ENCODE peak calls at places on chromosomes 11 and 22, in eight cellular contexts. H, A, Q, X, S, F, D and P are unnamed samples.

GRCh38 chr11:6599449-6599848 is 4.0 kb downstream of the RRP8 start:
- DNase-seq in Q (no peak), D (no peak), F (no peak), A (no peak), H (no peak), S (no peak), X (no peak), P (no peak)

GRCh38 chr11:17770048-17770652 is 35.6 kb downstream of the KCNC1 start:
- DNase-seq in X (peak), H (no peak), F (no peak), S (peak), D (peak), A (peak), Q (no peak), P (peak)

GRCh38 chr22:43131773-43132501 is 11.3 kb downstream of the MCAT start:
- DNase-seq in A (no peak), S (no peak), H (no peak), X (no peak), D (no peak), Q (no peak), F (no peak), P (no peak)

GRCh38 chr11:1936781-1937615 is 10.1 kb upstream of the MRPL23 start:
- DNase-seq in H (no peak), D (peak), A (no peak), X (no peak), Q (no peak), F (no peak), S (no peak), P (no peak)

GRCh38 chr11:45879803-45880685 is 5.4 kb upstream of the MAPK8IP1 start:
- DNase-seq in S (no peak), F (no peak), A (no peak), Q (no peak), D (peak), X (peak), H (peak), P (no peak)

GRCh38 chr22:37276771-37277170 is 5.5 kb upstream of the CYTH4 start:
- DNase-seq in F (no peak), S (no peak), Q (peak), A (no peak), H (peak), X (peak), D (no peak), P (no peak)

GRCh38 chr22:18997925-18998315 is 61.8 kb upstream of the PRODH start:
- DNase-seq in S (no peak), A (no peak), D (no peak), X (no peak), F (no peak), H (no peak), Q (no peak), P (no peak)

GRCh38 chr11:134607963-134608750 is 196.1 kb upstream of the B3GAT1 start:
- DNase-seq in S (no peak), A (no peak), D (no peak), H (no peak), X (no peak), Q (no peak), F (no peak), P (no peak)

GRCh38 chr22:46934746-46935491 is 172.5 kb downstream of the TBC1D22A start:
- DNase-seq in H (peak), D (no peak), X (peak), A (no peak), Q (peak), F (no peak), S (peak), P (peak)

GRCh38 chr22:47777426-47777825 is 1015.0 kb downstream of the TBC1D22A start:
- DNase-seq in D (no peak), Q (no peak), F (no peak), X (no peak), H (no peak), A (no peak), S (no peak), P (no peak)

GRCh38 chr11:41118521-41118920 is 340.9 kb downstream of the LRRC4C start:
- DNase-seq in S (no peak), F (no peak), H (no peak), D (no peak), X (no peak), Q (no peak), A (no peak), P (no peak)

GRCh38 chr11:46380340-46381045 is 976 bp upstream of the MDK start:
- DNase-seq in H (peak), D (peak), Q (peak), A (peak), F (peak), S (peak), X (peak), P (peak)

GRCh38 chr22:45597460-45598192 is 74.0 kb upstream of the ATXN10 start:
- DNase-seq in A (no peak), F (no peak), D (no peak), Q (no peak), X (no peak), S (peak), H (no peak), P (no peak)

GRCh38 chr11:106389096-106389495 is 311.6 kb downstream of the AASDHPPT start:
- DNase-seq in S (peak), X (no peak), H (peak), A (no peak), F (no peak), D (no peak), Q (peak), P (no peak)

GRCh38 chr11:62560566-62561103 is 13.1 kb downstream of the EEF1G start:
- DNase-seq in H (peak), X (peak), S (peak), Q (peak), A (peak), D (peak), F (peak), P (peak)

GRCh38 chr11:2287102-2287501 is 14.6 kb downstream of the C11orf21 start:
- DNase-seq in X (no peak), S (no peak), Q (no peak), F (no peak), D (peak), H (no peak), A (peak), P (no peak)

GRCh38 chr11:10302294-10302743 is 2.6 kb upstream of the ADM start:
- DNase-seq in F (no peak), H (no peak), X (no peak), S (no peak), D (no peak), Q (peak), A (no peak), P (no peak)

GRCh38 chr22:21952586-21953571 is at the start of gene PPM1F:
- DNase-seq in A (peak), H (peak), F (peak), Q (peak), X (peak), D (peak), S (peak), P (peak)

GRCh38 chr11:125947419-125948277 is 1.8 kb downstream of the VSIG10L2 start:
- DNase-seq in F (no peak), Q (no peak), A (peak), H (no peak), X (no peak), S (no peak), D (no peak), P (no peak)

GRCh38 chr11:134049303-134049702 is 19.6 kb upstream of the JAM3 start:
- DNase-seq in D (no peak), A (no peak), X (no peak), Q (no peak), H (no peak), S (no peak), F (no peak), P (no peak)

GRCh38 chr22:33380789-33381530 is 322.8 kb upstream of the SYN3 start:
- DNase-seq in F (no peak), S (no peak), A (no peak), Q (peak), H (peak), D (no peak), X (peak), P (no peak)

GRCh38 chr22:37284807-37285355 is 2.6 kb downstream of the CYTH4 start:
- DNase-seq in S (no peak), H (no peak), F (peak), Q (no peak), X (no peak), A (peak), D (no peak), P (peak)

GRCh38 chr22:45190473-45190872 is 26.7 kb downstream of the NUP50 start:
- DNase-seq in X (no peak), D (no peak), Q (no peak), S (no peak), A (no peak), H (no peak), F (no peak), P (no peak)

GRCh38 chr22:44254811-44255210 is 57.9 kb downstream of the SHISAL1 start:
- DNase-seq in S (no peak), F (no peak), Q (no peak), H (no peak), A (no peak), D (no peak), X (no peak), P (no peak)

GRCh38 chr11:1935156-1936071 is 11.7 kb upstream of the MRPL23 start:
- DNase-seq in X (no peak), Q (no peak), S (no peak), A (no peak), F (no peak), H (no peak), D (peak), P (no peak)

GRCh38 chr11:8070417-8071101 is 10.5 kb upstream of the TUB start:
- DNase-seq in F (no peak), S (no peak), H (peak), A (no peak), Q (peak), D (no peak), X (peak), P (no peak)
- TF ChIP-seq CTCF in F (no peak), S (peak), H (peak), A (peak), Q (peak), D (peak), X (peak), P (peak)

GRCh38 chr11:34105079-34105956 is at the start of gene NAT10:
- DNase-seq in A (peak), X (peak), Q (peak), S (peak), F (peak), H (peak), D (peak), P (peak)
- TF ChIP-seq CTCF in A (peak), X (no peak), Q (peak), S (no peak), F (no peak), H (peak), D (no peak), P (no peak)

DNA sequence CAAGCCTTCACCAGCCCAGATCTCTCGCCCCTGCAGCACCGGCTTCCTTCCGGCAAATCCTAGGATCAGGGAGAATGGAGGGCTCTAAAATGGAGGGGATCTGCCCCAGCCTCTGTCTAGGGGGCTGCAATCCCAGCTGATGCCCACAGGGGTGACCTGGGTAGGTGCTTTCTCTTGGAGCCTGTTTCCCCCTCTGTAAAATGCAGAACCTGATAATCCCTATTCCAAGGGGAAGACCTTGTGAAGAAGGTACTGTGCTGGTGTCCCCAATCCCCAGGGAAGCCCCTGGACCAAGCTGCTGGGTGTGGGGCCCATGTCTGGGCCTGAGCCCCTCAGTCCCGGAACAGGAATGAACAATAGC is 2.8 kb downstream of the EMID1 start:
- DNase-seq in D (no peak), H (no peak), F (no peak), S (no peak), X (no peak), Q (no peak), A (no peak), P (no peak)
- TF ChIP-seq CTCF in D (no peak), H (no peak), F (no peak), S (no peak), X (no peak), Q (no peak), A (no peak), P (no peak)

DNA sequence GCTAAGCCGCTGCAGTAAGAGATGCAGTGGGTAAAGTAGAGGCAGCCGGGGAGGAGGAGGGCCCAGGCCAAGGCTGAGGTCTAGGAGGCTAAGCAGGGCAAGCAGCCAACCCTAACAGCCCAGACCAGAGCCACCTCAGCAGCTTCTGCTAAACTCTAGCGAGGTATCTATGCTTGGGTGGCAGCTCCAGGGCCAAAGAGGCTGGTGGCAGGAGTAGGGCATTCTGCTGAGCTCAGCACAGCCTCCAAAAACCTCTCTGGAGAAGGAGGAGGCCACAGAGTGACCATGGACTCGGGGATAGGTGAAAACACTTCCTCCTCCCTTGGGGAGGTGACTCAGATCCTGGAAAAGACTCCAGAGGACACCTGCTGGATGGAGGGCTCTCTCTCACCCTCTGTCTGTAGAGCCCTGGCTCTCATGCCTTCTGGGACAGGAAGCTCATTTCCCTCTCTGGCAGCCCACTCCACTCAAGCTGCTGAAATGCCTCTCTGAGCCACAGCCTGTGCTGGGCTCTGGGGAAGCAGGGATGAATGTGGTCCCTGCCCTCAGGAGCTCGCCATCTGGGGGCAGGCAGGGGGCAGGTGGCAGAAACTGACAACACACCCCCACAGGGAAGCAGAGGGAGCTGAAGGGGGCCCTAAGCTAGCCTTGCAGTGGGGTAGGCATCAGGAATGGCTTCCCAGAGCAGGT is 16.5 kb upstream of the TPBGL start:
- DNase-seq in F (no peak), Q (no peak), H (no peak), S (no peak), D (no peak), A (no peak), X (no peak), P (no peak)
- TF ChIP-seq CTCF in F (no peak), Q (no peak), H (no peak), S (no peak), D (peak), A (peak), X (no peak), P (no peak)

GRCh38 chr11:113581713-113582112 is 106.5 kb upstream of the DRD2 start:
- DNase-seq in X (no peak), D (no peak), A (no peak), F (no peak), H (no peak), S (no peak), Q (peak), P (no peak)

GRCh38 chr11:113591122-113591521 is 115.0 kb downstream of the TMPRSS5 start:
- DNase-seq in S (no peak), X (no peak), A (no peak), F (no peak), H (no peak), Q (no peak), D (peak), P (no peak)

GRCh38 chr11:113584371-113584770 is 109.2 kb upstream of the DRD2 start:
- DNase-seq in X (no peak), D (no peak), S (no peak), F (no peak), H (no peak), A (no peak), Q (no peak), P (no peak)

DNA sequence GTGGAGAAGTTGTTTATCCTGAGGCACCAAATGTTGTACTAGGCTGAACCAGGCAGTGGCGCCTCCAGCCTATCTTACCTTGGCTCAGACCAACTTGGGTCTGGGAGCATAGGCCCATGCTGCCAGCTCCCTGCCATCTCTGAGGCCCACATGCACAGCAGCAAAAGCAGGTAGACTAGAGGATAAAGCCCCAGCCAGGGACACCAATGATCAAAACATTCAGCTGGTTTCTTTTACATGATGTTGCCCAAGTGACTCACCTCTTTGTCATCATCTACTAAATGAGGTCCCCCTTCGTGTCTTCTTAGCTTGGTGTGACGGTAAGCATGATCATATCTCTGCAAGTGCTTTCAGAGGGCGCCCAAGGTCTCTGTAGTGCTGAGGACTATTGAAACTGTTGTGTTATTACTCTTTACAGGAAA is 112.1 kb upstream of the DRD2 start:
- DNase-seq in S (no peak), F (no peak), D (peak), Q (peak), X (peak), H (no peak), A (no peak), P (peak)
- TF ChIP-seq CTCF in S (no peak), F (no peak), D (peak), Q (no peak), X (no peak), H (no peak), A (no peak), P (no peak)

GRCh38 chr22:20084547-20085413 is 4.7 kb downstream of the DGCR8 start:
- DNase-seq in X (peak), H (peak), S (peak), F (no peak), A (peak), Q (peak), D (peak), P (peak)
- TF ChIP-seq CTCF in X (peak), H (peak), S (peak), F (no peak), A (peak), Q (peak), D (peak), P (peak)

GRCh38 chr22:50011447-50012200 is 941 bp downstream of the IL17REL start:
- DNase-seq in X (no peak), D (peak), Q (no peak), F (no peak), H (no peak), S (no peak), A (no peak), P (no peak)
- TF ChIP-seq CTCF in X (no peak), D (no peak), Q (no peak), F (no peak), H (no peak), S (no peak), A (no peak), P (no peak)

DNA sequence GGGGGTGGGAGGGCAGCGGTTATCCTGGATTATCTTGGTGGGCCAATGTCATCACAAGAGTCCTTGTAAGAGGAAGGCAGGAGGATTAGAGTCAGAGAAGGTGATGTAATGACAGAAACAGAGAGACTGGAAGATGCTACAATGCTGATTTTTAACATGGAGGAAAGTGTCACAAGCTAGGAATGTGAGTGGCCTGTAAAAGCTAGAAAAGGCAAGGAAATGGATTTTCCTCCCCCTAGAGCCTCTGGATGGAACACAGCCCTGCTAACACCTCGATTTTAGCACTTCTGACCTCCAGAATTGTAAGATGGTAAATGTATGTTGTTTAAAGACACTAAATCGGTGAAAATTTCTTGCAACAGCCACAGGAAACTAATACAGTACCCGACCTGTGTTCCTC is 109.3 kb downstream of the MN1 start:
- DNase-seq in H (no peak), X (no peak), A (no peak), F (no peak), D (no peak), S (no peak), Q (no peak), P (no peak)
- TF ChIP-seq CTCF in H (no peak), X (no peak), A (no peak), F (no peak), D (no peak), S (no peak), Q (no peak), P (no peak)